ENCODE peak calls at places on chromosomes 3 and 15, in eight cellular contexts. Y is CD8-positive, alpha-beta T cell; J is epithelial cell of proximal tubule; U is HCT116; W is fibroblast of the aortic adventitia; E is epithelial cell of esophagus; G is fibroblast of mammary gland; K is foreskin fibroblast. I is an unnamed sample.

GRCh38 chr3:81838455-81838854 is 77.0 kb upstream of the GBE1 start:
- DNase-seq in U (no peak), J (no peak), G (no peak), Y (no peak), W (no peak), K (no peak), E (no peak), I (no peak)

GRCh38 chr15:48190932-48191573 is 412 bp upstream of the CTXN2 start:
- DNase-seq in E (peak), K (peak), W (peak), G (peak), U (no peak), Y (peak), J (no peak), I (no peak)

GRCh38 chr15:72358532-72359180 is 17.2 kb downstream of the HEXA start:
- DNase-seq in E (peak), G (peak), W (peak), K (peak), J (no peak), Y (no peak), U (no peak), I (peak)

GRCh38 chr3:73379465-73379864 is 245.3 kb downstream of the PDZRN3 start:
- DNase-seq in Y (no peak), E (no peak), U (no peak), W (peak), J (no peak), K (peak), G (peak), I (no peak)

GRCh38 chr3:24523988-24524727 is 29.5 kb upstream of the THRB start:
- DNase-seq in G (peak), Y (no peak), U (no peak), K (no peak), E (peak), W (no peak), J (no peak), I (no peak)

GRCh38 chr3:188468672-188469071 is 314.7 kb downstream of the LPP start:
- DNase-seq in K (peak), J (peak), E (no peak), W (peak), U (no peak), Y (no peak), G (peak), I (no peak)

GRCh38 chr15:89362203-89363101 is 27.8 kb upstream of the POLG start:
- DNase-seq in K (no peak), G (no peak), J (no peak), W (no peak), Y (no peak), E (no peak), U (no peak), I (no peak)

GRCh38 chr3:155196131-155197075 is 97.1 kb downstream of the STRIT1 start:
- DNase-seq in Y (no peak), U (no peak), J (no peak), E (no peak), K (peak), W (no peak), G (no peak), I (no peak)

GRCh38 chr3:25094932-25095690 is 333.0 kb upstream of the RARB start:
- DNase-seq in K (no peak), E (no peak), U (no peak), Y (no peak), W (no peak), J (no peak), G (peak), I (no peak)

GRCh38 chr15:70910958-70911357 is 18.3 kb downstream of the LRRC49 start:
- DNase-seq in G (no peak), Y (no peak), U (no peak), K (no peak), E (no peak), J (no peak), W (no peak), I (no peak)

GRCh38 chr3:160648701-160649100 is 28.3 kb upstream of the ARL14 start:
- DNase-seq in K (no peak), J (no peak), E (no peak), W (no peak), Y (no peak), U (no peak), G (no peak), I (no peak)

GRCh38 chr3:160644491-160644890 is 32.5 kb upstream of the ARL14 start:
- DNase-seq in E (no peak), U (no peak), Y (no peak), G (no peak), K (no peak), J (no peak), W (no peak), I (no peak)

GRCh38 chr3:160649596-160649995 is 27.4 kb upstream of the ARL14 start:
- DNase-seq in K (no peak), Y (no peak), G (no peak), U (no peak), J (no peak), W (no peak), E (peak), I (no peak)

GRCh38 chr3:160641675-160642330 is 35.2 kb upstream of the ARL14 start:
- DNase-seq in E (peak), K (peak), G (peak), W (peak), Y (no peak), J (peak), U (no peak), I (peak)

GRCh38 chr3:160643994-160644393 is 33.0 kb upstream of the ARL14 start:
- DNase-seq in W (no peak), G (no peak), E (no peak), K (peak), U (no peak), J (no peak), Y (no peak), I (no peak)
- TF ChIP-seq CTCF in W (no peak), G (no peak), E (no peak), K (peak), U (peak), J (no peak), Y (no peak), I (no peak)

DNA sequence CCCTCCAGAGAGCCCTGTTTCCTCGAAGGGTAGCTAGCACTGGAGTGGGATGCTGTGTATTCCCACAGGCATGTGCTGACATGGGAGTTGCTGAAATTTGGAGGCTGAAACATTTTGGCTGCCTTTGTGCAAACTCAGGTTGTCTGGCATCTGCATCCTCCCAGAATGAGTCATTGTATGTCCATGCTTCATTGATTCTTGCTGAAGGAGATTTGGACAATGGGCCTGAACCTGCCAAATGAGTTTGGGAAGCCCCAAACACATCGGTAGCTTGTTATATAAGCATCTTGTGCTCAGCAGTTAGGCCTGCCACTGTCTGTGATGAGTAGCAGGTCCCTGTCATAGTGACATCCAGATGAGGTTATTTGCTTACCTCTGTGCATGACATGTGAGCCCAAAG is 160.0 kb downstream of the IL5RA start:
- DNase-seq in W (no peak), U (no peak), E (no peak), Y (no peak), K (no peak), J (no peak), G (no peak), I (no peak)
- H3K4me3 ChIP-seq in W (no peak), U (no peak), E (no peak), Y (no peak), K (no peak), J (no peak), G (no peak), I (no peak)

DNA sequence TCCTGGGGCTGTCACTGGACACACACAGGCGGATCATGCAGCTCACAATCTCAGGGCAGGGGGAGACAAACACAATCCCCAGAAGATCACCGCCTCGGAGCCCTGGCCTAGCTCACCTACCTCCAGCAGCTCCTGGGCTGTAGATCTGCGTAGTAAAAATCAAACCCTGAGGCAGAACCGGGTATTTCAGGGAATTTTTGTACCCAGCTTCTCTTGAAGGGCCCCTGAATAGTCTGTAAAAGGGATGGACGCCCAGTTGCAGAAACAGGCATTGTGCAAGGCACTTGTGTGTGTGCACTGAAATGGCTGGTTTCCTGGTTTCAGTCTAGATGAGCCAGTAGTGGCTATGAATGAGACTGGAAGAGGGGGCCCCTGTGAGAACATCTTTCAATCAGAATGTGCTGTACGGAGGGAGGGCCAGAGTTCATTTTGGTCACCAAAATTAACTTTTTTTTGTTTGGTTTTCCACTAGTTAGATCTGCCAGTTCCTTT is 54.9 kb upstream of the RPL32 start:
- DNase-seq in U (no peak), W (peak), E (peak), G (peak), J (no peak), K (peak), Y (no peak), I (no peak)
- TF ChIP-seq CTCF in U (no peak), W (peak), E (no peak), G (no peak), J (no peak), K (no peak), Y (no peak), I (no peak)

DNA sequence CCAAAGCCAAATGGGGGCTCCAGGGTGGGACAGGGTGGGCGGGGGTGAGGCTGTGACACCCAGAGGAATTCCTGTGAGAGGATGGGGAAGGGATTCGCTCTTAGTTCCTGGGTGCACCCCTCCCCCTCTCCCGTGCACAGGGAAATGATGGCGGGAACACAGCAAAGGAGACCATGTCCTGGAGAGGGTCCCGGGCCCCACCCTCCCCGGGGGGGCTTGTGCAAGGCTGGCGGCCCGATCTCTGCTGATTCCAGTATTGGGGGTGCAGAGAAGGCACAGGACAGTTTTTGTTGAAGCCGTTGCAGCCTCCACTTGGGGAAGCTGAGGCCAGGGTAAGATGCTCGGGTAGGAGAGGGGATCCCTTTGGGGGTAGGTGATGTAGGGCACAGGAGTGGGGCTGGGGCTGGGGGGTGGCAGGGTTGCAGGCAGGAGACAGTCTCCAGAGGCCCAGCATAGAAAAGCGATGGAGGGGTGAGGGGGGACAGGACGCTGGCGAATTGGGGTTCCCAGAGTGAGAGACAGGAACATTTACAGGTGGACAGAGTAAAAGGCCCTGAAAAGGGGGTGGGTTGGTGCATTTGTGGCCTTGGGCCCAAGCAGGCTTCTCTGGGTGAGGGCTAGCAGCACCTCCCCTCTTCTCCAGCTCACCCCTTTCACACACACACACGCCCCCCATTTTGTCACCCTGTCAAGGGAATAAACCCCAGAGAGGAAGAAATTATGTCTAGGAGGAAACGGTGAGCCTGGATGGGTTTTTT is 38.5 kb downstream of the HMCES start:
- DNase-seq in J (no peak), U (no peak), K (no peak), G (no peak), W (no peak), Y (no peak), E (no peak), I (no peak)
- H3K4me3 ChIP-seq in J (peak), U (peak), K (peak), G (peak), W (peak), Y (peak), E (peak), I (peak)

GRCh38 chr3:43856761-43857160 is 166.0 kb downstream of the ABHD5 start:
- DNase-seq in J (no peak), W (no peak), Y (no peak), E (no peak), G (no peak), K (no peak), U (no peak), I (no peak)

GRCh38 chr3:43857361-43858051 is 166.8 kb downstream of the ABHD5 start:
- DNase-seq in K (peak), E (peak), Y (no peak), G (peak), U (no peak), W (no peak), J (no peak), I (no peak)

GRCh38 chr3:43854916-43855315 is 164.2 kb downstream of the ABHD5 start:
- DNase-seq in J (no peak), K (no peak), Y (no peak), U (no peak), E (no peak), G (no peak), W (no peak), I (no peak)

GRCh38 chr3:43855674-43856299 is 165.0 kb downstream of the ABHD5 start:
- DNase-seq in Y (peak), G (peak), J (no peak), W (peak), E (peak), U (peak), K (peak), I (peak)

GRCh38 chr3:43856351-43856750 is 165.6 kb downstream of the ABHD5 start:
- DNase-seq in G (no peak), Y (no peak), K (no peak), U (no peak), J (no peak), W (no peak), E (no peak), I (no peak)
- TF ChIP-seq CTCF in G (no peak), Y (no peak), K (no peak), U (no peak), J (no peak), W (no peak), E (no peak), I (no peak)

DNA sequence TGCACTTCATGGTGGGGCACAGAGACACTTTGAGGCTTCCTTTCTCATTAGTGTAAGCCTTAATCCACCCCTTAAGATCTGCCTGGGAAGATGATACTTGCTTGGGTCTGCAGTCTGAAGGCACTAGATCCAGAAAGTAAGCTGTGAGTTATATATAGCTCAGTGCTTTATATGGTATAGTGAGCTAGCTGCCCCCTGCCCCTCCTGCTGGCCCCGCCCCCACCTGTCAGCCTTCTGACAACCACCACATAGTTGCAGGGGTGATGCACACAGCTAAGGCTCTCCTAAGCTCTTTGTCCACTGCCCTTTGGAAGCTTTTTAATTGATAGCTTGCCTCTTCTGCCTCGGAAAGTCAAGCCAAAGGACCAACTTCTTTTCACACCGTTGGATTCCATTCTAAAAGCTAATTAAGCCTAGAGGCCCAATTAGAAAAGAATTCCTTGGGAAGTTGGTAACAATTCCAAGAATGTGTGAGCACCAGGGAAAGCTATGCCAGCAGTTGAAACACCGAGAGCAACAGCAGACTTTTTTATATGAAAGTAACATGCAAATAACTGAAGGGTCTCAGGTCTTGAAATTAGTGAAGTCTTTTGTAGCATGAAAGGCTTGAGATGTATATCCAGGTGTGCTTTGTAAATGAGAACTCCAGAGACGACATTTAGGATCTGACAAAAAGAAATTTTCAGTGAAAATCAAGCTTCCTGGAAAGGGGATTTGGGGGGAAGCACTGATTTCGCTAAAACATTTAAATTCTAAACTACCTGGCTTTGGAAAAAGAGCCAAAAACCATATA is 2.3 kb downstream of the TPM1 start:
- DNase-seq in U (no peak), J (no peak), W (no peak), Y (no peak), K (no peak), E (peak), G (no peak), I (no peak)
- H3K4me3 ChIP-seq in U (no peak), J (peak), W (peak), Y (no peak), K (peak), E (peak), G (no peak), I (peak)

DNA sequence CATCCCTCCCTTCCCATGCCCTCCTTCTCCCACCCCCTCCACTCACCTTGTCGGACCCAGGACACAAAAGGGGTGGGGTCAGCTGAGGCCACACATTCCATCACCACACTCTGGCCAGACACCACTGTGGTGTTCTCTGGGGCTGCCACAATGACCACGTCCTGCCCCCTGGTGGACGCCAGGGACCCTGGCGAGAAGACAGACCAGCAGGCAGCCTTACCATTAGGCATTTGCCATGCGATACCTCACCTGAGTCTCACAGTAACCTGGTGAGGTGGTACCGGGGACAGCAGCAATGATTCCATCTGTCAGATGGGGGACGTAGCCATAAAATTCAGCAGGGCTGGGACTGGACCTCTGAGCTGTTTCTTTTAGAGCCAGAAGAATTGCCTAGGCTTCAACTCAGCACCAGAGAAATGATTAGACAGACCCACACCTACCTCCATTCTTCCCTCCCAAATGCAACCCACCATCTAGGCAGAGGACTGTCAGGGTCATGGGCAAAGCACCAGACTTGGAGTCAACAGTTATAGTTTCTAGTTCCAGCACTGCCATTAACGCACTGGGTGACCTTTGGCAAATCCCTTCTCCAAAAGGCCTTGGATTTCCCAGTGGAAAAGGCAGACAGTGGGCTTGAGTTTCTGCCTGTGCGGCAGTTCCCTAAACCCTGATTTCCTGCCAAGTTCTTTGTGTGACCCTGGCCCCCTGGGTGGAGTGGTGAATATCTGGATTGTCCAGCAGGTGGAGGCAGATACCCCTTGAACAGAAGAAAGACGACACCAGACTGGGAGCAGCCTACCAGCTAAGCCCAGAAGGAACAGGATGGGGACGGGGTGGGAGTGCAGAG is 21.8 kb downstream of the IGDCC4 start:
- DNase-seq in U (peak), G (peak), E (peak), Y (peak), J (no peak), K (peak), W (peak), I (no peak)
- TF ChIP-seq CTCF in U (peak), G (peak), E (peak), Y (peak), J (peak), K (peak), W (peak), I (peak)

DNA sequence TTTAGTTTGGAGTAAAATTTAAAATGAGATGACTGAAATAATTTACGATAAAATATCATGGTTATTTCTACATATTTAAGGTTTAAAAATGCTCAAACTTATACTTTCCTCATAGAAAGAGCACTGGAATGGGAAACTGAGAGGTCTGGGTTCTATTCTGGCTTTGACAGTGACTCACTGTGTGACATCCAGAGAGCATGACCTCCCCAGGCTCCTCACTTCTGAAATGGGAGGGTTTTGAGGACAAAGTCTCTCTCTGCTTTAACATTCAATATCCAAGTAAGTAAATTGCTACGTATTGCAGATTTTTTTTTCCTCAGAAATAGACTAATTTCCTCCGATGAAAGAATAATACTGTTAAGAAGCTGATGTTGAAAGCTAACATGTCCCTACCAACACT is 234.7 kb downstream of the TIGIT start:
- DNase-seq in U (no peak), J (no peak), K (peak), E (no peak), W (no peak), Y (no peak), G (no peak), I (no peak)
- H3K4me3 ChIP-seq in U (no peak), J (no peak), K (no peak), E (no peak), W (no peak), Y (no peak), G (no peak), I (no peak)